ENCODE peak calls at places on chromosomes 7 and 10, in four cellular contexts. S, J, Y and V are unnamed samples.

GRCh38 chr10:79073784-79074432 is 5.1 kb downstream of the ZMIZ1 start:
- DNase-seq in J (peak; percentile 62), S (no peak), Y (no peak), V (no peak)

GRCh38 chr10:76962851-76963250 is 674.8 kb downstream of the KCNMA1 start:
- DNase-seq in S (no peak), J (no peak), Y (no peak), V (no peak)

GRCh38 chr7:64685091-64685490 is 19.2 kb downstream of the ZNF107 start:
- DNase-seq in S (no peak), Y (peak; percentile 8), J (no peak), V (no peak)

GRCh38 chr10:113891476-113891875 is 37.0 kb downstream of the NHLRC2 start:
- DNase-seq in S (no peak), Y (no peak), J (no peak), V (no peak)

GRCh38 chr7:93054975-93055374 is 62.8 kb downstream of the SAMD9 start:
- DNase-seq in J (no peak), Y (no peak), S (no peak), V (no peak)

GRCh38 chr7:116227678-116228239 is 17.4 kb downstream of the TES start:
- DNase-seq in S (no peak), J (no peak), Y (no peak), V (no peak)

GRCh38 chr7:137791947-137792346 is 54.8 kb downstream of the DGKI start:
- DNase-seq in S (no peak), Y (no peak), J (no peak), V (no peak)

GRCh38 chr7:6375346-6376101 is 72.2 kb downstream of the DAGLB start:
- DNase-seq in Y (no peak), S (no peak), J (no peak), V (no peak)

GRCh38 chr7:50662059-50662689 is 97.0 kb upstream of the DDC start:
- DNase-seq in J (no peak), S (no peak), Y (no peak), V (no peak)

GRCh38 chr10:598415-599170 is 90.9 kb downstream of the DIP2C start:
- DNase-seq in S (no peak), J (no peak), Y (no peak), V (no peak)

GRCh38 chr7:136870799-136871487 is 2.5 kb downstream of the CHRM2 start:
- DNase-seq in J (no peak), Y (no peak), S (peak; percentile 59), V (no peak)

GRCh38 chr10:34157501-34157900 is 657.6 kb downstream of the PARD3 start:
- DNase-seq in S (no peak), Y (no peak), J (no peak), V (no peak)

GRCh38 chr10:34723746-34724145 is 91.3 kb downstream of the PARD3 start:
- DNase-seq in J (peak; percentile 58), S (peak; percentile 40), Y (no peak), V (no peak)

GRCh38 chr10:48456361-48456804 is 148.5 kb downstream of the ARHGAP22 start:
- DNase-seq in J (peak; percentile 32), Y (peak; percentile 69), S (peak; percentile 46), V (peak; percentile 14)

GRCh38 chr10:24385776-24386175 is 176.8 kb downstream of the KIAA1217 start:
- DNase-seq in S (no peak), Y (no peak), J (no peak), V (no peak)

GRCh38 chr7:45661302-45661995 is 87.3 kb downstream of the ADCY1 start:
- DNase-seq in Y (no peak), S (peak; percentile 23), J (peak; percentile 5), V (peak; percentile 22)

GRCh38 chr7:67854236-67854635 is 857.6 kb downstream of the TYW1 start:
- DNase-seq in Y (no peak), S (no peak), J (no peak), V (no peak)

GRCh38 chr10:120953897-120954296 is 102.7 kb downstream of the WDR11 start:
- DNase-seq in S (no peak), J (no peak), Y (no peak), V (no peak)

GRCh38 chr10:101777857-101778145 is 1.9 kb upstream of the FGF8 start:
- DNase-seq in Y (no peak), J (peak; percentile 25), S (no peak), V (no peak)

GRCh38 chr10:4354382-4354812 is 471.6 kb upstream of the AKR1E2 start:
- DNase-seq in S (no peak), Y (no peak), J (no peak), V (no peak)

GRCh38 chr7:135718794-135719436 is 9.1 kb downstream of the SLC13A4 start:
- DNase-seq in S (no peak), J (no peak), Y (no peak), V (no peak)

GRCh38 chr10:44569193-44570091 is 184.5 kb upstream of the CXCL12 start:
- DNase-seq in J (no peak), Y (no peak), S (no peak), V (no peak)

GRCh38 chr10:1745794-1746456 is 8.6 kb upstream of the ADARB2 start:
- DNase-seq in S (no peak), Y (no peak), J (no peak), V (no peak)

GRCh38 chr10:124185074-124185473 is 91.7 kb upstream of the CHST15 start:
- DNase-seq in Y (no peak), J (no peak), S (peak; percentile 40), V (no peak)

GRCh38 chr7:100604078-100604975 is 2.2 kb downstream of the PCOLCE start:
- DNase-seq in Y (peak; percentile 97), S (peak; percentile 92), J (peak; percentile 79), V (peak; percentile 69)

GRCh38 chr10:62597226-62597625 is 207.3 kb upstream of the ADO start:
- DNase-seq in Y (no peak), J (no peak), S (no peak), V (no peak)

GRCh38 chr10:18044976-18045720 is 93.4 kb downstream of the SLC39A12 start:
- DNase-seq in S (no peak), Y (no peak), J (no peak), V (no peak)

GRCh38 chr10:102827597-102827975 is 9.6 kb downstream of the CYP17A1 start:
- DNase-seq in J (no peak), Y (no peak), S (no peak), V (no peak)

GRCh38 chr10:63915240-63915639 is 394.0 kb downstream of the REEP3 start:
- DNase-seq in J (no peak), Y (no peak), S (no peak), V (no peak)

GRCh38 chr10:36023939-36024338 is 381.8 kb upstream of the FZD8 start:
- DNase-seq in Y (no peak), J (no peak), S (no peak), V (no peak)

GRCh38 chr7:39624202-39624807 is 933 bp downstream of the RALA start:
- DNase-seq in S (no peak), Y (no peak), J (no peak), V (no peak)

GRCh38 chr7:106660862-106661720 is at the start of gene CCDC71L:
- DNase-seq in Y (peak; percentile 99), S (peak; percentile 95), J (peak; percentile 95), V (peak; percentile 94)
- TF ChIP-seq POLR2AphosphoS5 in Y (peak; percentile 58), S (no peak), J (peak; percentile 84), V (peak; percentile 87)

GRCh38 chr7:66654275-66655112 is 25.8 kb downstream of the KCTD7 start:
- DNase-seq in J (peak; percentile 99), Y (peak; percentile 97), S (peak; percentile 99), V (peak; percentile 97)
- TF ChIP-seq POLR2AphosphoS5 in J (peak; percentile 99), Y (peak; percentile 92), S (peak; percentile 99), V (peak; percentile 87)

GRCh38 chr10:112756118-112756512 is 193.9 kb upstream of the TCF7L2 start:
- DNase-seq in S (no peak), Y (no peak), J (no peak), V (no peak)

GRCh38 chr10:112755446-112756117 is 194.5 kb upstream of the TCF7L2 start:
- DNase-seq in Y (no peak), S (no peak), J (no peak), V (no peak)

GRCh38 chr10:112759519-112759918 is 190.5 kb upstream of the TCF7L2 start:
- DNase-seq in J (no peak), S (no peak), Y (no peak), V (no peak)

GRCh38 chr10:112761256-112761655 is 188.8 kb upstream of the TCF7L2 start:
- DNase-seq in Y (no peak), J (no peak), S (no peak), V (no peak)

DNA sequence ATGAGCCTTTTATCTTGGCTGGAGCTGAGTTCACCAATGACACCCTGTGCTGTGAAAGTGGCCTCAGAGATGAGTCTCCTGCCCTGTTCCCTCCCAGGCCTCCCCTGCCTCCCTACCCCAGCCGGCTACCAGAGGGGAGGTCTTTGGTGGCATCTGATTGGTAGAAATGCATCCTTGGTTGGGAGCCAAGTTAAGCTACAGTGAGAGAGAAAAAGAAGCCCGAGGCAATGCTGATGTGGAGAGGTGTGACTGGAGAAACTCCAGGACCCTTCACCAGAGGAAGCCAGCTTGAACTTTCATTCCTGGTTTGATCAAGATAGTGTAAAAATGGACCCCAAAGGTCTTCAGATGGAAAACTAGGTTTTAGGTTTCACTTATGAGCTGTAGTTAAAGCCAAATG is 191.1 kb upstream of the TCF7L2 start:
- DNase-seq in Y (no peak), S (no peak), J (no peak), V (no peak)
- TF ChIP-seq POLR2AphosphoS5 in Y (no peak), S (no peak), J (no peak), V (no peak)

GRCh38 chr7:29075621-29076020 is 70.7 kb downstream of the CPVL start:
- DNase-seq in Y (no peak), J (no peak), S (no peak), V (no peak)
- TF ChIP-seq POLR2AphosphoS5 in Y (no peak), J (no peak), S (no peak), V (no peak)